ENCODE peak calls at places on chromosome 11, in nine cellular contexts. One of them, this sample, is unnamed.

GRCh38 chr11:96748639-96749370 is 359.0 kb downstream of the JRKL start:
- DNase-seq in Calu3: no peak
- DNase-seq in prostate gland: no peak
- DNase-seq in GM12865: no peak
- DNase-seq in BE2C: no peak
- DNase-seq in suprapubic skin: no peak
- DNase-seq in neural progenitor cell: no peak
- DNase-seq in AG04450: no peak
- DNase-seq in WERI-Rb-1: no peak
- DNase-seq in this sample: no peak

GRCh38 chr11:114058026-114058706 is 1.3 kb upstream of the ZBTB16 start:
- DNase-seq in Calu3: no peak
- DNase-seq in prostate gland: no peak
- DNase-seq in GM12865: no peak
- DNase-seq in BE2C: no peak
- DNase-seq in suprapubic skin: peak; percentile 68
- DNase-seq in neural progenitor cell: peak; percentile 65
- DNase-seq in AG04450: no peak
- DNase-seq in WERI-Rb-1: no peak
- DNase-seq in this sample: peak; percentile 38

GRCh38 chr11:16956538-16957153 is 57.6 kb downstream of the PLEKHA7 start:
- DNase-seq in Calu3: no peak
- DNase-seq in prostate gland: no peak
- DNase-seq in GM12865: no peak
- DNase-seq in BE2C: no peak
- DNase-seq in suprapubic skin: no peak
- DNase-seq in neural progenitor cell: no peak
- DNase-seq in AG04450: no peak
- DNase-seq in WERI-Rb-1: peak; percentile 61
- DNase-seq in this sample: no peak

GRCh38 chr11:5210376-5210885 is 9.9 kb upstream of the OR51V1 start:
- DNase-seq in Calu3: no peak
- DNase-seq in prostate gland: no peak
- DNase-seq in GM12865: no peak
- DNase-seq in BE2C: no peak
- DNase-seq in suprapubic skin: no peak
- DNase-seq in neural progenitor cell: peak; percentile 63
- DNase-seq in AG04450: no peak
- DNase-seq in WERI-Rb-1: no peak
- DNase-seq in this sample: no peak

GRCh38 chr11:83437939-83438338 is 151.8 kb upstream of the CCDC90B start:
- DNase-seq in Calu3: no peak
- DNase-seq in prostate gland: no peak
- DNase-seq in GM12865: no peak
- DNase-seq in BE2C: no peak
- DNase-seq in suprapubic skin: no peak
- DNase-seq in neural progenitor cell: no peak
- DNase-seq in AG04450: no peak
- DNase-seq in WERI-Rb-1: no peak
- DNase-seq in this sample: no peak

GRCh38 chr11:111819161-111820058 is 52.0 kb downstream of the ALG9 start:
- DNase-seq in Calu3: no peak
- DNase-seq in prostate gland: no peak
- DNase-seq in GM12865: no peak
- DNase-seq in BE2C: no peak
- DNase-seq in suprapubic skin: no peak
- DNase-seq in neural progenitor cell: no peak
- DNase-seq in AG04450: peak; percentile 73
- DNase-seq in WERI-Rb-1: peak; percentile 13
- DNase-seq in this sample: no peak

GRCh38 chr11:66333220-66333877 is 2.9 kb downstream of the RIN1 start:
- DNase-seq in Calu3: no peak
- DNase-seq in prostate gland: no peak
- DNase-seq in GM12865: no peak
- DNase-seq in BE2C: no peak
- DNase-seq in suprapubic skin: no peak
- DNase-seq in neural progenitor cell: no peak
- DNase-seq in AG04450: no peak
- DNase-seq in WERI-Rb-1: no peak
- DNase-seq in this sample: no peak

GRCh38 chr11:72974487-72975205 is 160.4 kb downstream of the ATG16L2 start:
- DNase-seq in Calu3: no peak
- DNase-seq in prostate gland: no peak
- DNase-seq in GM12865: peak; percentile 45
- DNase-seq in BE2C: no peak
- DNase-seq in suprapubic skin: no peak
- DNase-seq in neural progenitor cell: no peak
- DNase-seq in AG04450: no peak
- DNase-seq in WERI-Rb-1: no peak
- DNase-seq in this sample: no peak

GRCh38 chr11:122459064-122459463 is 196.5 kb upstream of the UBASH3B start:
- DNase-seq in Calu3: no peak
- DNase-seq in prostate gland: no peak
- DNase-seq in GM12865: no peak
- DNase-seq in BE2C: no peak
- DNase-seq in suprapubic skin: no peak
- DNase-seq in neural progenitor cell: no peak
- DNase-seq in AG04450: no peak
- DNase-seq in WERI-Rb-1: no peak
- DNase-seq in this sample: no peak

GRCh38 chr11:116461789-116462188 is 311.0 kb downstream of the BUD13 start:
- DNase-seq in Calu3: no peak
- DNase-seq in prostate gland: no peak
- DNase-seq in GM12865: no peak
- DNase-seq in BE2C: no peak
- DNase-seq in suprapubic skin: no peak
- DNase-seq in neural progenitor cell: peak; percentile 28
- DNase-seq in AG04450: no peak
- DNase-seq in WERI-Rb-1: peak; percentile 94
- DNase-seq in this sample: peak; percentile 26

GRCh38 chr11:134069996-134070845 is 1.3 kb downstream of the JAM3 start:
- DNase-seq in Calu3: no peak
- DNase-seq in prostate gland: no peak
- DNase-seq in GM12865: no peak
- DNase-seq in BE2C: no peak
- DNase-seq in suprapubic skin: no peak
- DNase-seq in neural progenitor cell: peak; percentile 34
- DNase-seq in AG04450: no peak
- DNase-seq in WERI-Rb-1: no peak
- DNase-seq in this sample: no peak

GRCh38 chr11:62256281-62256680 is 13.7 kb upstream of the SCGB2A2 start:
- DNase-seq in Calu3: no peak
- DNase-seq in prostate gland: no peak
- DNase-seq in GM12865: no peak
- DNase-seq in BE2C: no peak
- DNase-seq in suprapubic skin: no peak
- DNase-seq in neural progenitor cell: no peak
- DNase-seq in AG04450: no peak
- DNase-seq in WERI-Rb-1: no peak
- DNase-seq in this sample: no peak

GRCh38 chr11:113316251-113316650 is 1.9 kb downstream of the TTC12 start:
- DNase-seq in Calu3: no peak
- DNase-seq in prostate gland: no peak
- DNase-seq in GM12865: no peak
- DNase-seq in BE2C: no peak
- DNase-seq in suprapubic skin: no peak
- DNase-seq in neural progenitor cell: no peak
- DNase-seq in AG04450: no peak
- DNase-seq in WERI-Rb-1: no peak
- DNase-seq in this sample: no peak

GRCh38 chr11:112266410-112266778 is 5.7 kb upstream of the PLET1 start:
- DNase-seq in Calu3: no peak
- DNase-seq in prostate gland: no peak
- DNase-seq in GM12865: no peak
- DNase-seq in BE2C: peak; percentile 42
- DNase-seq in suprapubic skin: no peak
- DNase-seq in neural progenitor cell: no peak
- DNase-seq in AG04450: no peak
- DNase-seq in WERI-Rb-1: no peak
- DNase-seq in this sample: no peak

GRCh38 chr11:69771466-69771865 is 3.7 kb downstream of the FGF4 start:
- DNase-seq in Calu3: no peak
- DNase-seq in prostate gland: no peak
- DNase-seq in GM12865: no peak
- DNase-seq in BE2C: no peak
- DNase-seq in suprapubic skin: no peak
- DNase-seq in neural progenitor cell: peak; percentile 55
- DNase-seq in AG04450: no peak
- DNase-seq in WERI-Rb-1: no peak
- DNase-seq in this sample: no peak

GRCh38 chr11:133913761-133914160 is 43.0 kb downstream of the IGSF9B start:
- DNase-seq in Calu3: no peak
- DNase-seq in prostate gland: no peak
- DNase-seq in GM12865: no peak
- DNase-seq in BE2C: no peak
- DNase-seq in suprapubic skin: no peak
- DNase-seq in neural progenitor cell: no peak
- DNase-seq in AG04450: no peak
- DNase-seq in WERI-Rb-1: no peak
- DNase-seq in this sample: no peak

DNA sequence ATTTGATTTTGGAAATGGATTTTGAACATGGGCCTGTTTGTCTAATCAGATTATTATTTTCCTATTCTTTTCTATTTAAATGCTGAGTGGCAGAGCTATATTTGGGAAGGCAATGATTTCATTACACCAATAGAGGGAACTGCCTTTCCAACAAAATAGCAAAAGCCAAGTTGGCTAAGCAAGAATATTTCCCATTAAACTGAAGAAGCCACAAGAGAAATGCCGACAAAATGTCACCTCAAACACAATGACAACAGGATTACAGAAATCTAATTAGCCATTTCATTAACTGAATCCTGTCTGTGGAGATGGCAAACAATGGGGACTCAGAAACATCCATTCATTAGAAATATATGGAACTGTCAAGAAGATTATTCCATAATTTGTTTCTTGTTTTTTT is 1593.1 kb upstream of the RAG2 start:
- DNase-seq in Calu3: no peak
- DNase-seq in prostate gland: no peak
- DNase-seq in GM12865: no peak
- DNase-seq in BE2C: no peak
- DNase-seq in suprapubic skin: no peak
- DNase-seq in neural progenitor cell: no peak
- DNase-seq in AG04450: no peak
- DNase-seq in WERI-Rb-1: no peak
- DNase-seq in this sample: no peak
- TF ChIP-seq CTCF in Calu3: no peak
- TF ChIP-seq CTCF in prostate gland: no peak
- TF ChIP-seq CTCF in GM12865: no peak
- TF ChIP-seq CTCF in BE2C: no peak
- TF ChIP-seq CTCF in suprapubic skin: no peak
- TF ChIP-seq CTCF in neural progenitor cell: no peak
- TF ChIP-seq CTCF in AG04450: no peak
- TF ChIP-seq CTCF in WERI-Rb-1: no peak
- TF ChIP-seq CTCF in this sample: no peak

DNA sequence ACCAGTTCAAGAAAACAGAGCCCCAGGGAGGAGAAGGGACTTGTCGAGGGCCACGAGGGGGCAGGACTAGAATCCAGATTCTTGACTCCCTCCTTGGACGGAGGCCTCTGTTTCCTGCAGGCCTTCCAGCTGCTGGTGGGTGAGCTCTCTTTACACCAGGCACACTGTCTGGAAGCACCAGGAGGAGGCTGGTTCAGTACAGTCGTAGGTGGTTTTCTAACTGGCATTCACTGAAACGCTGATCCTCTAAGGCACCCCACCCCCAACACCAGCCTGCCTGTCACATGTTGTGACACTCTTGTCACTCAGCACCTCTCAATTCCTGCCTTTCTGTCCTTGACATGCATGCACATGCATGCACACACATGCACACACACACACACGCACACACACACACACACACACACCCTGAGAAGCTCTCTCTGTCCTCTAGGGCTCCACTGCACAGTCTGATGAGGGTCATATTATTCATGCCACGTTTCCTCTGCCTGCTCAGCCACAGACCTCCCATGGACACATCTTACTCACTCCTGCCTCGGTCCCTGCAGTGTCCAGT is 751 bp downstream of the MS4A10 start:
- DNase-seq in Calu3: no peak
- DNase-seq in prostate gland: no peak
- DNase-seq in GM12865: no peak
- DNase-seq in BE2C: no peak
- DNase-seq in suprapubic skin: peak; percentile 11
- DNase-seq in neural progenitor cell: no peak
- DNase-seq in AG04450: no peak
- DNase-seq in WERI-Rb-1: no peak
- DNase-seq in this sample: no peak
- TF ChIP-seq CTCF in Calu3: no peak
- TF ChIP-seq CTCF in prostate gland: no peak
- TF ChIP-seq CTCF in GM12865: no peak
- TF ChIP-seq CTCF in BE2C: no peak
- TF ChIP-seq CTCF in suprapubic skin: no peak
- TF ChIP-seq CTCF in neural progenitor cell: no peak
- TF ChIP-seq CTCF in AG04450: no peak
- TF ChIP-seq CTCF in WERI-Rb-1: no peak
- TF ChIP-seq CTCF in this sample: no peak

GRCh38 chr11:64852804-64853520 is 8.5 kb upstream of the CDC42BPG start:
- DNase-seq in Calu3: no peak
- DNase-seq in prostate gland: no peak
- DNase-seq in GM12865: peak; percentile 66
- DNase-seq in BE2C: no peak
- DNase-seq in suprapubic skin: no peak
- DNase-seq in neural progenitor cell: no peak
- DNase-seq in AG04450: no peak
- DNase-seq in WERI-Rb-1: no peak
- DNase-seq in this sample: no peak

GRCh38 chr11:64851831-64852337 is 7.4 kb upstream of the CDC42BPG start:
- DNase-seq in Calu3: no peak
- DNase-seq in prostate gland: no peak
- DNase-seq in GM12865: peak; percentile 76
- DNase-seq in BE2C: no peak
- DNase-seq in suprapubic skin: no peak
- DNase-seq in neural progenitor cell: no peak
- DNase-seq in AG04450: no peak
- DNase-seq in WERI-Rb-1: no peak
- DNase-seq in this sample: no peak

GRCh38 chr11:64849600-64850356 is 5.3 kb upstream of the CDC42BPG start:
- DNase-seq in Calu3: no peak
- DNase-seq in prostate gland: no peak
- DNase-seq in GM12865: no peak
- DNase-seq in BE2C: no peak
- DNase-seq in suprapubic skin: no peak
- DNase-seq in neural progenitor cell: no peak
- DNase-seq in AG04450: no peak
- DNase-seq in WERI-Rb-1: no peak
- DNase-seq in this sample: no peak

GRCh38 chr11:64848779-64849599 is 4.5 kb upstream of the CDC42BPG start:
- DNase-seq in Calu3: peak; percentile 76
- DNase-seq in prostate gland: no peak
- DNase-seq in GM12865: peak; percentile 69
- DNase-seq in BE2C: no peak
- DNase-seq in suprapubic skin: no peak
- DNase-seq in neural progenitor cell: peak; percentile 69
- DNase-seq in AG04450: no peak
- DNase-seq in WERI-Rb-1: peak; percentile 39
- DNase-seq in this sample: no peak

GRCh38 chr11:64850979-64851567 is 6.6 kb upstream of the CDC42BPG start:
- DNase-seq in Calu3: no peak
- DNase-seq in prostate gland: no peak
- DNase-seq in GM12865: peak; percentile 96
- DNase-seq in BE2C: no peak
- DNase-seq in suprapubic skin: no peak
- DNase-seq in neural progenitor cell: no peak
- DNase-seq in AG04450: no peak
- DNase-seq in WERI-Rb-1: no peak
- DNase-seq in this sample: no peak
- TF ChIP-seq CTCF in Calu3: no peak
- TF ChIP-seq CTCF in prostate gland: no peak
- TF ChIP-seq CTCF in GM12865: peak; percentile 30
- TF ChIP-seq CTCF in BE2C: no peak
- TF ChIP-seq CTCF in suprapubic skin: no peak
- TF ChIP-seq CTCF in neural progenitor cell: no peak
- TF ChIP-seq CTCF in AG04450: no peak
- TF ChIP-seq CTCF in WERI-Rb-1: no peak
- TF ChIP-seq CTCF in this sample: no peak

GRCh38 chr11:64320556-64320955 is 2.6 kb downstream of the PRDX5 start:
- DNase-seq in Calu3: no peak
- DNase-seq in prostate gland: no peak
- DNase-seq in GM12865: no peak
- DNase-seq in BE2C: no peak
- DNase-seq in suprapubic skin: no peak
- DNase-seq in neural progenitor cell: no peak
- DNase-seq in AG04450: no peak
- DNase-seq in WERI-Rb-1: no peak
- DNase-seq in this sample: no peak
- TF ChIP-seq CTCF in Calu3: no peak
- TF ChIP-seq CTCF in prostate gland: no peak
- TF ChIP-seq CTCF in GM12865: no peak
- TF ChIP-seq CTCF in BE2C: no peak
- TF ChIP-seq CTCF in suprapubic skin: no peak
- TF ChIP-seq CTCF in neural progenitor cell: no peak
- TF ChIP-seq CTCF in AG04450: no peak
- TF ChIP-seq CTCF in WERI-Rb-1: no peak
- TF ChIP-seq CTCF in this sample: no peak